ENCODE peak calls at places on chromosomes 16 and 17, in six cellular contexts. S is activated CD4-positive, alpha-beta T cell treated with anti-CD3 and anti-CD28 coated beads for 36 hours; K is right cardiac atrium; J is NCI-H748 treated with DMSO at 0.1 percent for 48 hours; Z is PC-3; U is NCI-H774. E is an unnamed sample.

GRCh38 chr17:45868276-45868675 is 23.6 kb downstream of the SPPL2C start:
- DNase-seq in Z (no peak), S (no peak), J (no peak), U (no peak), K (no peak), E (no peak)

GRCh38 chr17:40598928-40599627 is 33.8 kb upstream of the CCR7 start:
- DNase-seq in K (peak; percentile 74), Z (no peak), J (no peak), U (no peak), S (peak; percentile 87), E (no peak)

GRCh38 chr16:88655053-88655732 is 4.3 kb upstream of the CYBA start:
- DNase-seq in J (no peak), S (no peak), K (peak; percentile 49), Z (no peak), U (no peak), E (no peak)

GRCh38 chr17:73609688-73610210 is 34.5 kb downstream of the SDK2 start:
- DNase-seq in J (no peak), S (no peak), K (peak; percentile 28), Z (no peak), U (no peak), E (peak; percentile 9)

GRCh38 chr16:52271088-52271487 is 275.9 kb downstream of the TOX3 start:
- DNase-seq in K (no peak), U (no peak), Z (no peak), S (no peak), J (no peak), E (no peak)

GRCh38 chr16:69111831-69112230 is 6.4 kb downstream of the HAS3 start:
- DNase-seq in Z (no peak), S (no peak), U (no peak), K (no peak), J (no peak), E (no peak)

GRCh38 chr17:20063665-20064648 is 54.8 kb downstream of the SPECC1 start:
- DNase-seq in S (peak; percentile 52), K (peak; percentile 90), Z (peak; percentile 96), U (no peak), J (no peak), E (peak; percentile 74)

GRCh38 chr17:62800580-62800979 is 7.5 kb downstream of the MARCHF10 start:
- DNase-seq in S (no peak), U (peak; percentile 41), Z (peak; percentile 96), J (peak; percentile 37), K (no peak), E (no peak)

GRCh38 chr17:29069526-29070041 is 26.6 kb downstream of the PIPOX start:
- DNase-seq in U (no peak), J (no peak), S (no peak), K (no peak), Z (no peak), E (no peak)

GRCh38 chr16:65837431-65837986 is 529.0 kb upstream of the CDH5 start:
- DNase-seq in J (no peak), U (no peak), S (no peak), K (no peak), Z (no peak), E (no peak)

GRCh38 chr16:67013823-67014640 is 14.9 kb upstream of the CBFB start:
- DNase-seq in J (peak; percentile 13), U (no peak), S (peak; percentile 88), K (peak; percentile 97), Z (peak; percentile 32), E (peak; percentile 88)

GRCh38 chr16:27483083-27483437 is 66.7 kb downstream of the GTF3C1 start:
- DNase-seq in S (no peak), J (no peak), Z (no peak), K (no peak), U (no peak), E (no peak)

GRCh38 chr17:77425791-77426641 is 285.2 kb downstream of the SEC14L1 start:
- DNase-seq in J (no peak), S (peak; percentile 82), K (peak; percentile 62), Z (peak; percentile 72), U (no peak), E (peak; percentile 70)

GRCh38 chr17:55237268-55237667 is 27.5 kb upstream of the HLF start:
- DNase-seq in J (no peak), U (no peak), S (no peak), K (no peak), Z (no peak), E (no peak)

GRCh38 chr17:9529033-9529748 is 46.4 kb downstream of the STX8 start:
- DNase-seq in K (no peak), U (no peak), Z (peak; percentile 27), J (no peak), S (peak; percentile 19), E (no peak)

GRCh38 chr17:81665205-81666091 is 957 bp downstream of the OXLD1 start:
- DNase-seq in S (peak; percentile 81), J (no peak), Z (peak; percentile 9), U (no peak), K (peak; percentile 58), E (no peak)

GRCh38 chr17:43791589-43791988 is 11.4 kb downstream of the CFAP97D1 start:
- DNase-seq in Z (peak; percentile 84), S (no peak), J (no peak), U (peak; percentile 24), K (no peak), E (no peak)

GRCh38 chr16:78392585-78393195 is 293.2 kb downstream of the WWOX start:
- DNase-seq in U (no peak), J (no peak), Z (no peak), S (no peak), K (peak; percentile 47), E (no peak)

GRCh38 chr17:80330276-80330675 is 69.6 kb downstream of the RNF213 start:
- DNase-seq in Z (no peak), U (no peak), S (no peak), K (no peak), J (no peak), E (no peak)

GRCh38 chr17:58997756-58998553 is 108.7 kb downstream of the TRIM37 start:
- DNase-seq in S (no peak), K (no peak), U (no peak), J (no peak), Z (peak; percentile 47), E (no peak)

GRCh38 chr17:16407911-16408588 is 7.3 kb upstream of the TRPV2 start:
- DNase-seq in U (no peak), Z (peak; percentile 47), J (no peak), K (peak; percentile 91), S (peak; percentile 48), E (peak; percentile 80)

GRCh38 chr16:87135631-87136030 is 181.6 kb downstream of the C16orf95 start:
- DNase-seq in J (no peak), K (no peak), S (no peak), U (no peak), Z (no peak), E (no peak)

GRCh38 chr16:86306811-86307517 is 203.4 kb upstream of the FOXF1 start:
- DNase-seq in K (no peak), J (no peak), S (no peak), U (no peak), Z (no peak), E (no peak)

GRCh38 chr17:81913394-81914102 is 2.3 kb upstream of the PCYT2 start:
- DNase-seq in U (no peak), K (no peak), S (no peak), Z (no peak), J (no peak), E (no peak)

GRCh38 chr17:9021985-9022552 is 759 bp downstream of the NTN1 start:
- DNase-seq in S (peak; percentile 29), Z (no peak), J (no peak), K (peak; percentile 79), U (no peak), E (peak; percentile 52)